ENCODE peak calls at places on chromosome 12, in nine cellular contexts. E, R, V, S, H, Q, Z, I and W are unnamed samples.

GRCh38 chr12:82758743-82759142 is 72.0 kb downstream of the TMTC2 start:
- DNase-seq in Q (no peak), Z (no peak), R (no peak), E (no peak), H (no peak), I (no peak), V (no peak), S (no peak), W (no peak)

GRCh38 chr12:115916910-115917668 is 360.4 kb downstream of the MED13L start:
- DNase-seq in H (peak; percentile 42), Q (no peak), V (peak; percentile 69), R (peak; percentile 90), Z (peak; percentile 45), E (peak; percentile 98), S (peak; percentile 70), I (peak; percentile 75), W (no peak)

GRCh38 chr12:68863109-68863770 is 55.3 kb downstream of the MDM2 start:
- DNase-seq in Z (no peak), R (no peak), H (no peak), S (no peak), Q (no peak), V (no peak), E (no peak), I (no peak), W (no peak)

GRCh38 chr12:77060136-77060882 is 5.1 kb downstream of the E2F7 start:
- DNase-seq in E (no peak), V (no peak), R (no peak), H (no peak), Q (no peak), S (no peak), Z (no peak), I (no peak), W (no peak)

GRCh38 chr12:6224550-6224949 is 24.4 kb downstream of the CD9 start:
- DNase-seq in E (no peak), V (peak; percentile 94), R (peak; percentile 65), H (peak; percentile 89), Z (peak; percentile 56), S (no peak), I (peak; percentile 76), Q (peak; percentile 74), W (no peak)

GRCh38 chr12:2360630-2361170 is 307.9 kb downstream of the CACNA1C start:
- DNase-seq in S (no peak), Q (no peak), Z (no peak), H (no peak), I (no peak), V (peak; percentile 21), R (no peak), E (no peak), W (no peak)

GRCh38 chr12:19491863-19492262 is 52.6 kb downstream of the AEBP2 start:
- DNase-seq in Q (no peak), S (no peak), R (no peak), E (no peak), V (no peak), Z (no peak), H (no peak), I (no peak), W (no peak)

GRCh38 chr12:52691765-52692150 is 11.6 kb upstream of the KRT1 start:
- DNase-seq in Q (no peak), I (no peak), S (no peak), E (no peak), Z (no peak), H (no peak), R (no peak), V (no peak), W (no peak)

GRCh38 chr12:108738165-108738564 is 6.8 kb upstream of the CORO1C start:
- DNase-seq in R (no peak), Z (no peak), E (peak; percentile 5), H (no peak), S (no peak), V (no peak), I (no peak), Q (no peak), W (no peak)

GRCh38 chr12:104454997-104455396 is 1.8 kb upstream of the CHST11 start:
- DNase-seq in E (no peak), I (no peak), S (no peak), R (no peak), Z (no peak), Q (peak; percentile 84), H (no peak), V (no peak), W (no peak)

GRCh38 chr12:29110506-29111442 is 38.3 kb upstream of the FAR2 start:
- DNase-seq in I (no peak), V (no peak), Q (no peak), E (no peak), R (no peak), H (no peak), S (no peak), Z (no peak), W (no peak)
- TF ChIP-seq CTCF in I (no peak), V (no peak), Q (no peak), E (no peak), R (no peak), H (no peak), S (no peak), Z (no peak), W (no peak)

GRCh38 chr12:89328483-89329030 is 23.7 kb downstream of the DUSP6 start:
- DNase-seq in H (no peak), Q (no peak), V (no peak), E (no peak), I (no peak), R (no peak), Z (no peak), S (no peak), W (no peak)

GRCh38 chr12:89334770-89335169 is 17.5 kb downstream of the DUSP6 start:
- DNase-seq in H (no peak), Z (no peak), Q (no peak), I (no peak), V (no peak), E (no peak), R (no peak), S (no peak), W (no peak)

GRCh38 chr12:89335452-89336244 is 16.7 kb downstream of the DUSP6 start:
- DNase-seq in H (no peak), Z (no peak), E (no peak), I (no peak), Q (no peak), R (no peak), S (no peak), V (no peak), W (no peak)

GRCh38 chr12:89339531-89339930 is 12.8 kb downstream of the DUSP6 start:
- DNase-seq in H (peak; percentile 37), R (no peak), E (no peak), Q (no peak), I (no peak), V (no peak), Z (no peak), S (no peak), W (no peak)

DNA sequence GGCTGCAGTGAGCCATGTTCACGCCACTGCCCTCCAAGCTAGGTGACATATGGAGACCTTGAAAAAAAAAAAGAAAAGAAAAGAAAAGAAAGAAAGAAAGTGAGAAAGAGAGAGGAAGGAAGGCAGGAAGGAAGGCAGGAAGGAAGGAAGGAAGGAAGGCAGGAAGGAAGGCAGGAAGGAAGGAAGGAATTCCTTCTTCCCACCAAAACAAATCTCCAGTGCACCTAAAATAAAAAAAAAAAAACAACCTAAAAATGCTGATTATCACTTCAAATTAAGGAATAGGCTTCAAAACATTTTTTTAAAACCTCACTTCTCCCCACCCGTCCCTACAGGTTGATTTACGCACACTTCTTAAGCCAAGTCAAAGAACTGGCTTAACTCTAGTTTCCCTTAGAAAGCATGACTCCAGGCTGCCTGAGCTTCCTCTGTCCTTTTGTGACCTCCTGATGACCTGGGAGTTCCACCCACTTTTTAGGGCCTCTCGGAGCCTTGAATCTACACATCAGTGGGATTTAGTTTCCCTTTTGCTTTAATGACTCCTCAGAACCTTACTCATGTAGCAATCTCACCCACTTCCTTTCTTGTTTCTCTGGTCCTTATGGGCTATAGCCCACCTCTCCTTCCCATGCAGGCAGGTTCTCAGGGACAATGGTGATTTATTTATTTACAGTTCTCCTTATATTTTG is 18.6 kb downstream of the DUSP6 start:
- DNase-seq in Z (no peak), V (no peak), H (peak; percentile 50), I (no peak), Q (no peak), R (no peak), S (no peak), E (peak; percentile 50), W (no peak)
- H3K4me3 ChIP-seq in Z (no peak overlapping the region), V (no peak overlapping the region), H (no peak overlapping the region), I (no peak overlapping the region), Q (no peak overlapping the region), R (no peak overlapping the region), S (no peak overlapping the region), E (no peak overlapping the region), W (no peak overlapping the region)

DNA sequence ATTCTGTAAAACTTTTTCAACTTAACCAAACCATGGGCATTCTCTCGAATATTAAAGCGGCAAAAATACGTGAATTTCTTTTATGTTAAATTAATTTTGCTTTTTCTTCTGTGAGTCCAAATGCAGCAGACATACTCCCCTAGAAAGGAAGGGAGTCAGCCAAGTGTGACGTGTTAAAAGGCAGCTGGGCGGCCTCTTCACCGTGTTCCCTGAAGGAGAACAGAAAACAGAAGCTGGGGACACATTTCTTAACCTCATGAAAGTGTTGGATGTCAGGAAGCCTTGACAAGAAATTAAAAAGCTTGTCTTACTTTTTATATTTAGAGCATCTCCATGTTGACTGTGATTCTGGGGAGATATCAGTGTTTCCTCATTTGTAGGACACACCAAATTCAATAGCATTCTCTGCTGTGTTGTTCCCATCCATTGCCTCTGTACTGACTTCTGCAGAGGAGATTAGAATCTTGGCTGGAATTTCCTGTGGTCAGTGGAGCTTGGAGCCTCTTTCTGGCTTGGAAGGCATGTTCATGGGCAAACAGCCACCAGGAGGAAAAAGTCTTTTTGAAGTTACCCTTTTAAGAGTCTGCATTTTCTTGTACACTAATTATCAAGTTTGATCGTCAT is 93.7 kb downstream of the RMST start:
- DNase-seq in R (no peak), S (peak; percentile 86), V (no peak), Q (peak; percentile 92), E (peak; percentile 65), H (no peak), I (no peak), Z (no peak), W (no peak)
- H3K27ac ChIP-seq in R (no peak overlapping the region), S (peak overlapping the region; percentile 91), V (no peak overlapping the region), Q (no peak overlapping the region), E (peak overlapping the region; percentile 63), H (no peak overlapping the region), I (no peak overlapping the region), Z (no peak overlapping the region), W (no peak overlapping the region)

GRCh38 chr12:46266869-46267617 is 1.8 kb downstream of the SLC38A1 start:
- DNase-seq in Z (peak; percentile 51), V (peak; percentile 79), I (peak; percentile 57), H (peak; percentile 53), Q (peak; percentile 76), R (peak; percentile 81), E (peak; percentile 89), S (peak; percentile 69), W (no peak)

GRCh38 chr12:46268349-46268616 is 560 bp downstream of the SLC38A1 start:
- DNase-seq in H (no peak), V (no peak), S (peak; percentile 22), I (no peak), E (no peak), R (no peak), Z (no peak), Q (no peak), W (no peak)

GRCh38 chr12:46268617-46269428 is at the start of gene SLC38A1:
- DNase-seq in R (peak; percentile 95), H (peak; percentile 75), S (peak; percentile 93), Z (peak; percentile 79), I (peak; percentile 90), E (peak; percentile 95), V (peak; percentile 88), Q (peak; percentile 72), W (no peak)

GRCh38 chr12:46266382-46266791 is 2.5 kb downstream of the SLC38A1 start:
- DNase-seq in H (no peak), Z (peak; percentile 22), I (no peak), E (no peak), Q (peak; percentile 54), S (no peak), R (no peak), V (no peak), W (no peak)

GRCh38 chr12:46267618-46268348 is 1.1 kb downstream of the SLC38A1 start:
- DNase-seq in V (no peak), Z (no peak), I (no peak), R (peak; percentile 39), Q (peak; percentile 34), E (peak; percentile 72), H (peak; percentile 2), S (peak; percentile 29), W (no peak)
- TF ChIP-seq CTCF in V (no peak), Z (no peak), I (no peak), R (no peak), Q (no peak), E (no peak), H (no peak), S (no peak), W (no peak)